ENCODE peak calls at places on chromosomes 3 and 15, in ten cellular contexts. One of them, this sample, is unnamed.

GRCh38 chr3:178146406-178146831 is 389.8 kb upstream of the KCNMB2 start:
- DNase-seq in stimulated activated CD4-positive, alpha-beta T cell treated with anti-CD3 and anti-CD28 coated beads, Interleukin-2, amount 100 ng/mL, for 24 hours: no peak
- DNase-seq in AG08396: no peak
- DNase-seq in kidney glomerular epithelial cell: no peak
- DNase-seq in stimulated activated CD8-positive, alpha-beta memory T cell treated with anti-CD3 and anti-CD28 coated beads, Interleukin-2, amount 100 ng/mL, for 48 hours: no peak
- DNase-seq in posterior cingulate gyrus: no peak
- DNase-seq in EL: no peak
- DNase-seq in cardiac septum: no peak
- DNase-seq in iPS DF 6.9: no peak
- DNase-seq in NCI-H2029: no peak
- DNase-seq in this sample: no peak

GRCh38 chr15:55576911-55577310 is 11.2 kb downstream of the PYGO1 start:
- DNase-seq in stimulated activated CD4-positive, alpha-beta T cell treated with anti-CD3 and anti-CD28 coated beads, Interleukin-2, amount 100 ng/mL, for 24 hours: no peak
- DNase-seq in AG08396: no peak
- DNase-seq in kidney glomerular epithelial cell: no peak
- DNase-seq in stimulated activated CD8-positive, alpha-beta memory T cell treated with anti-CD3 and anti-CD28 coated beads, Interleukin-2, amount 100 ng/mL, for 48 hours: no peak
- DNase-seq in posterior cingulate gyrus: no peak
- DNase-seq in EL: no peak
- DNase-seq in cardiac septum: no peak
- DNase-seq in iPS DF 6.9: no peak
- DNase-seq in NCI-H2029: no peak
- DNase-seq in this sample: no peak

GRCh38 chr15:67820147-67820991 is 4.9 kb upstream of the SKOR1 start:
- DNase-seq in stimulated activated CD4-positive, alpha-beta T cell treated with anti-CD3 and anti-CD28 coated beads, Interleukin-2, amount 100 ng/mL, for 24 hours: no peak
- DNase-seq in AG08396: peak
- DNase-seq in kidney glomerular epithelial cell: no peak
- DNase-seq in stimulated activated CD8-positive, alpha-beta memory T cell treated with anti-CD3 and anti-CD28 coated beads, Interleukin-2, amount 100 ng/mL, for 48 hours: no peak
- DNase-seq in posterior cingulate gyrus: no peak
- DNase-seq in EL: no peak
- DNase-seq in cardiac septum: no peak
- DNase-seq in iPS DF 6.9: no peak
- DNase-seq in NCI-H2029: no peak
- DNase-seq in this sample: peak

GRCh38 chr3:134126153-134126552 is 96.4 kb upstream of the SLCO2A1 start:
- DNase-seq in stimulated activated CD4-positive, alpha-beta T cell treated with anti-CD3 and anti-CD28 coated beads, Interleukin-2, amount 100 ng/mL, for 24 hours: no peak
- DNase-seq in AG08396: no peak
- DNase-seq in kidney glomerular epithelial cell: no peak
- DNase-seq in stimulated activated CD8-positive, alpha-beta memory T cell treated with anti-CD3 and anti-CD28 coated beads, Interleukin-2, amount 100 ng/mL, for 48 hours: no peak
- DNase-seq in posterior cingulate gyrus: no peak
- DNase-seq in EL: no peak
- DNase-seq in cardiac septum: no peak
- DNase-seq in iPS DF 6.9: no peak
- DNase-seq in NCI-H2029: no peak
- DNase-seq in this sample: no peak

GRCh38 chr15:24858737-24859601 is 95.8 kb upstream of the SNRPN start:
- DNase-seq in stimulated activated CD4-positive, alpha-beta T cell treated with anti-CD3 and anti-CD28 coated beads, Interleukin-2, amount 100 ng/mL, for 24 hours: no peak
- DNase-seq in AG08396: no peak
- DNase-seq in kidney glomerular epithelial cell: no peak
- DNase-seq in stimulated activated CD8-positive, alpha-beta memory T cell treated with anti-CD3 and anti-CD28 coated beads, Interleukin-2, amount 100 ng/mL, for 48 hours: no peak
- DNase-seq in posterior cingulate gyrus: no peak
- DNase-seq in EL: peak
- DNase-seq in cardiac septum: no peak
- DNase-seq in iPS DF 6.9: no peak
- DNase-seq in NCI-H2029: no peak
- DNase-seq in this sample: no peak

GRCh38 chr15:95444860-95445259 is 885.6 kb upstream of the NR2F2 start:
- DNase-seq in stimulated activated CD4-positive, alpha-beta T cell treated with anti-CD3 and anti-CD28 coated beads, Interleukin-2, amount 100 ng/mL, for 24 hours: no peak
- DNase-seq in AG08396: no peak
- DNase-seq in kidney glomerular epithelial cell: no peak
- DNase-seq in stimulated activated CD8-positive, alpha-beta memory T cell treated with anti-CD3 and anti-CD28 coated beads, Interleukin-2, amount 100 ng/mL, for 48 hours: no peak
- DNase-seq in posterior cingulate gyrus: no peak
- DNase-seq in EL: no peak
- DNase-seq in cardiac septum: no peak
- DNase-seq in iPS DF 6.9: no peak
- DNase-seq in NCI-H2029: no peak
- DNase-seq in this sample: no peak

GRCh38 chr3:26596325-26596724 is 26.2 kb upstream of the LRRC3B start:
- DNase-seq in stimulated activated CD4-positive, alpha-beta T cell treated with anti-CD3 and anti-CD28 coated beads, Interleukin-2, amount 100 ng/mL, for 24 hours: no peak
- DNase-seq in AG08396: no peak
- DNase-seq in kidney glomerular epithelial cell: no peak
- DNase-seq in stimulated activated CD8-positive, alpha-beta memory T cell treated with anti-CD3 and anti-CD28 coated beads, Interleukin-2, amount 100 ng/mL, for 48 hours: no peak
- DNase-seq in posterior cingulate gyrus: no peak
- DNase-seq in EL: no peak
- DNase-seq in cardiac septum: no peak
- DNase-seq in iPS DF 6.9: no peak
- DNase-seq in NCI-H2029: no peak
- DNase-seq in this sample: no peak

GRCh38 chr15:28921925-28922711 is 36.3 kb downstream of the APBA2 start:
- DNase-seq in stimulated activated CD4-positive, alpha-beta T cell treated with anti-CD3 and anti-CD28 coated beads, Interleukin-2, amount 100 ng/mL, for 24 hours: no peak
- DNase-seq in AG08396: no peak
- DNase-seq in kidney glomerular epithelial cell: peak
- DNase-seq in stimulated activated CD8-positive, alpha-beta memory T cell treated with anti-CD3 and anti-CD28 coated beads, Interleukin-2, amount 100 ng/mL, for 48 hours: no peak
- DNase-seq in posterior cingulate gyrus: no peak
- DNase-seq in EL: no peak
- DNase-seq in cardiac septum: peak
- DNase-seq in iPS DF 6.9: no peak
- DNase-seq in NCI-H2029: no peak
- DNase-seq in this sample: peak

GRCh38 chr15:60255390-60255789 is 142.4 kb downstream of the ANXA2 start:
- DNase-seq in stimulated activated CD4-positive, alpha-beta T cell treated with anti-CD3 and anti-CD28 coated beads, Interleukin-2, amount 100 ng/mL, for 24 hours: peak
- DNase-seq in AG08396: no peak
- DNase-seq in kidney glomerular epithelial cell: peak
- DNase-seq in stimulated activated CD8-positive, alpha-beta memory T cell treated with anti-CD3 and anti-CD28 coated beads, Interleukin-2, amount 100 ng/mL, for 48 hours: no peak
- DNase-seq in posterior cingulate gyrus: no peak
- DNase-seq in EL: no peak
- DNase-seq in cardiac septum: no peak
- DNase-seq in iPS DF 6.9: no peak
- DNase-seq in NCI-H2029: no peak
- DNase-seq in this sample: no peak